ENCODE peak calls at places on chromosomes 5 and 9, in five cellular contexts. One of them, this sample, is unnamed.

GRCh38 chr5:136374003-136374402 is 8.7 kb upstream of the TRPC7 start:
- DNase-seq in IMR-90: peak
- DNase-seq in ovary: no peak
- DNase-seq in Peyer's patch: no peak
- DNase-seq in prostate gland: no peak
- DNase-seq in this sample: no peak

GRCh38 chr9:120477534-120478001 is 102.4 kb downstream of the CDK5RAP2 start:
- DNase-seq in Peyer's patch: peak
- DNase-seq in prostate gland: peak
- DNase-seq in ovary: peak
- DNase-seq in IMR-90: peak
- DNase-seq in this sample: no peak

GRCh38 chr9:70902171-70902570 is 219.2 kb downstream of the TRPM3 start:
- DNase-seq in Peyer's patch: no peak
- DNase-seq in prostate gland: no peak
- DNase-seq in IMR-90: peak
- DNase-seq in ovary: no peak
- DNase-seq in this sample: no peak

GRCh38 chr5:92409131-92409530 is 1026.0 kb upstream of the ARRDC3 start:
- DNase-seq in Peyer's patch: no peak
- DNase-seq in ovary: no peak
- DNase-seq in prostate gland: no peak
- DNase-seq in IMR-90: no peak
- DNase-seq in this sample: no peak

GRCh38 chr9:93329632-93330286 is 121.7 kb upstream of the FAM120A start:
- DNase-seq in IMR-90: no peak
- DNase-seq in ovary: no peak
- DNase-seq in prostate gland: peak
- DNase-seq in Peyer's patch: no peak
- DNase-seq in this sample: no peak

GRCh38 chr5:38601133-38601842 is 44.8 kb upstream of the LIFR start:
- DNase-seq in prostate gland: no peak
- DNase-seq in IMR-90: no peak
- DNase-seq in Peyer's patch: no peak
- DNase-seq in ovary: no peak
- DNase-seq in this sample: no peak

GRCh38 chr9:104968025-104968982 is 40.3 kb upstream of the ABCA1 start:
- DNase-seq in prostate gland: peak
- DNase-seq in IMR-90: peak
- DNase-seq in ovary: peak
- DNase-seq in Peyer's patch: peak
- DNase-seq in this sample: peak

GRCh38 chr5:68378204-68378830 is 162.8 kb downstream of the PIK3R1 start:
- DNase-seq in ovary: no peak
- DNase-seq in IMR-90: no peak
- DNase-seq in Peyer's patch: no peak
- DNase-seq in prostate gland: no peak
- DNase-seq in this sample: no peak

GRCh38 chr5:94021246-94021645 is 279.8 kb upstream of the POU5F2 start:
- DNase-seq in prostate gland: no peak
- DNase-seq in Peyer's patch: no peak
- DNase-seq in IMR-90: peak
- DNase-seq in ovary: no peak
- DNase-seq in this sample: no peak

GRCh38 chr5:71873202-71873601 is 154.1 kb downstream of the CARTPT start:
- DNase-seq in Peyer's patch: no peak
- DNase-seq in ovary: no peak
- DNase-seq in prostate gland: no peak
- DNase-seq in IMR-90: no peak
- DNase-seq in this sample: no peak

GRCh38 chr9:110655723-110656641 is 12.6 kb upstream of the MUSK start:
- DNase-seq in IMR-90: peak
- DNase-seq in ovary: no peak
- DNase-seq in prostate gland: no peak
- DNase-seq in Peyer's patch: no peak
- DNase-seq in this sample: no peak

DNA sequence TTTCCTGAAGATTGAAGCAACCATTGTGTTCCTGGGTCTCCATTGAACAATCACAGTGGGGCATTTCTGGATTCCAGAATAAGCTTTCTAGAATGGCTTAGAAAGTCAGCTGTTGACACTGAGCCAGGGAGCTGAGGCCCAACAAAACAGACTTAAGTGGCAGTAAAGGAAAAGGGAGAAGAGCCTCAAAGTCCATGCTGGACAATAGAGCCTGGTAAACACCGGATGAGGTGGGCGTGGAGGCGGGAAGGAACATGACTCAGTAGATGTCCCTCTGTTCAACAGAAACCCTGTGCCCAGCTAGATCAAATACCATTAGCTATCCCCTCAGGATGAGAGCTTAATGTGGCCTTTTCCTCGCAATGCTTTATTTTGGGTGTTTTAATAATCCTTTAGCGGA is 14.7 kb downstream of the SPARC start:
- DNase-seq in ovary: no peak
- DNase-seq in prostate gland: no peak
- DNase-seq in IMR-90: peak
- DNase-seq in Peyer's patch: no peak
- DNase-seq in this sample: no peak
- TF ChIP-seq POLR2A in ovary: no peak
- TF ChIP-seq POLR2A in prostate gland: no peak
- TF ChIP-seq POLR2A in IMR-90: no peak
- TF ChIP-seq POLR2A in Peyer's patch: no peak
- TF ChIP-seq POLR2A in this sample: no peak

GRCh38 chr9:20280330-20280729 is 342.0 kb downstream of the MLLT3 start:
- DNase-seq in prostate gland: no peak
- DNase-seq in IMR-90: no peak
- DNase-seq in Peyer's patch: no peak
- DNase-seq in ovary: no peak
- DNase-seq in this sample: no peak
- TF ChIP-seq CTCF in prostate gland: no peak
- TF ChIP-seq CTCF in IMR-90: no peak
- TF ChIP-seq CTCF in Peyer's patch: no peak
- TF ChIP-seq CTCF in ovary: no peak
- TF ChIP-seq CTCF in this sample: no peak

DNA sequence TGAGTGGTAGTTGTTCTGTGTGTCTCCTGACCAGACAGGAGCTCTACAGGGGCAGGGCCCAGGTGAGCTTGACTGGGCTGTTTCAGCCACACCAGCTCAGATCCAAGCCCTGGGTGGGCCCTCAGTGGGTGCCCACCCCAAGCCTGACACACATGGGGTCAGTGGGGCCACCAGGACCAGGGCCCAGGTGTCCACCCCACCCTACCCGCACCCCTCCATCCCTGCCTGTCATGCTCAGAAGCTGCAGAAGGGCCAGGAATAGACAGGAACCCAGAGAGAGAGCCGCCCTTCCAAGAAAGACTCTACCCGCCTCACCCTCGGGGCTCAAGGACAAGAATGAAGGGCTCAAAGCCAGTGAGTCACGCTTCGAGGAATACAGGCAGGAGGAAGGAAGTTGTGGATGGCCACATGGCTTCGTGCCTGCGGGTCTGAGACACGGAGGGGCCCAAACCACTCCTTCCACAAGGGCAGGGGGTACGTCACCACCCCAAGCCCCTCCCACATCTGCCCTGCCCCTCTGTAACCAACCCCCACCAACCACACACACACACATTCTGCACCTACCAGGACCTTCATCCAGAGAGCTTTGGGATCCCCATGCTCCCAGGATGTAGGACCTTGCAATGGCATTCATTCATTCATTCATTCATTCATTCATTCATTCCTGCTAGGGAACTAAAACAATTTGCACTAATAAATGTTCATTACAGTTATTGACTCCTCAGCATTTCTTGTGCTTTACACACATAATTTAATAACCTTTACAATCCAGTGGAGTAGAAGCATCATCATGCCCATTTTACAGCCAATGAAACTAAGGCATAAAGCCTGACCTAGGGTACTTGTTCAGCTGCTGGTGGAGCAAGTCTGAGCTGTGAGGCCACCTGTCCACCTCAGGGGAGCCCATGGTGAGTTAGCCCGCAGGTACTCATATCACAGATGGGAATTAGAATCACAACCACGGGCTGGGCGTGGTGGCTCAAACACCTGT is 56.0 kb upstream of the STXBP1 start:
- DNase-seq in ovary: peak
- DNase-seq in prostate gland: peak
- DNase-seq in IMR-90: peak
- DNase-seq in Peyer's patch: peak
- DNase-seq in this sample: no peak
- TF ChIP-seq POLR2A in ovary: no peak
- TF ChIP-seq POLR2A in prostate gland: no peak
- TF ChIP-seq POLR2A in IMR-90: peak
- TF ChIP-seq POLR2A in Peyer's patch: no peak
- TF ChIP-seq POLR2A in this sample: no peak

DNA sequence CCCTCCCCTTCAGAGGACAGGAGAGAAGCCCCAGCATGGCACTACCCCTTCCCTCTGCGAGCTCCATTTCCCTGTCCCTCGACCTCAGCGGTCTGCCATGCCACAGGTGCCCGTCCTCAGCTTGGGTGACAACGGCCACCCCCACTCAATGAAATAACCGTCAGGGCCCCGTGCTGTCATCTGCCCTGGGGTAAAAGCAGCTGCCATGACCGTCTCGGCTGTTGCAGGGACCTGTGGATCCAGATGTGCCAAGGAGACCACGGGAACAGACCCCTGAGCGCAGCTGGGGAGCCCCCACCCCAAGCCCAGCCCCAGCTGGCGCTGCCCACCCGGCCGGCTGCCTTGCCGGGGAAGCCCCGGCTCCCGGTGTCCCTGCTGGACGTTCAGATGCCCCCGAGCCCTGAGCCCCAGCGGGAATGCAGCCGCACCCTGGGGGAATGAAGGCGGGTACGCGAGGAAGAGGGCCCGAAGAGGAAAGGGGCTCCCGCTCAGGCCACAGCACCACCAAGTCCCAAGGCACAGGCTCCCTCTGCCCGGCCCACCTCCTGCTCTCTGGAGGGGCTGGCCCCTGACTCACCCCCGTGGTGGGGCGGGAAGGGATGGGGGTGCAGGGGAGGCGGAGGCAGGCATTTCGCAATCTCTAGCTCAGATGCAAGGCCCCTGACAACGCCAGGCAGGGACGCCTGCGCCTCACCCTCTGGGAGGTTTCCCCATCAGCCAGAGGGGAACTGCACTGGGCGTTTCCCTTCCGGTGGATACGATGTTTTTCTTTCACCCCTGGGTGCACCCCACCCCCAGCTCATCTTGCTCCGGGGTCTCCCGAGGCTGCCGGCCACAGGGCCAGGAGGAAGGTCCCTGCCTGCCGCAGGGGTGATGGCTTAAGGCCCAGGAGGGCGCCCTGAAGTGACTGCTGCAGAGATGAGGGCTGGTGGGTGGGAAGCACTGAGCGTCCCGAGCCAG is 49.2 kb downstream of the NACC2 start:
- DNase-seq in prostate gland: no peak
- DNase-seq in IMR-90: peak
- DNase-seq in ovary: no peak
- DNase-seq in Peyer's patch: peak
- DNase-seq in this sample: no peak
- TF ChIP-seq CTCF in prostate gland: no peak
- TF ChIP-seq CTCF in IMR-90: no peak
- TF ChIP-seq CTCF in ovary: no peak
- TF ChIP-seq CTCF in Peyer's patch: no peak
- TF ChIP-seq CTCF in this sample: no peak

DNA sequence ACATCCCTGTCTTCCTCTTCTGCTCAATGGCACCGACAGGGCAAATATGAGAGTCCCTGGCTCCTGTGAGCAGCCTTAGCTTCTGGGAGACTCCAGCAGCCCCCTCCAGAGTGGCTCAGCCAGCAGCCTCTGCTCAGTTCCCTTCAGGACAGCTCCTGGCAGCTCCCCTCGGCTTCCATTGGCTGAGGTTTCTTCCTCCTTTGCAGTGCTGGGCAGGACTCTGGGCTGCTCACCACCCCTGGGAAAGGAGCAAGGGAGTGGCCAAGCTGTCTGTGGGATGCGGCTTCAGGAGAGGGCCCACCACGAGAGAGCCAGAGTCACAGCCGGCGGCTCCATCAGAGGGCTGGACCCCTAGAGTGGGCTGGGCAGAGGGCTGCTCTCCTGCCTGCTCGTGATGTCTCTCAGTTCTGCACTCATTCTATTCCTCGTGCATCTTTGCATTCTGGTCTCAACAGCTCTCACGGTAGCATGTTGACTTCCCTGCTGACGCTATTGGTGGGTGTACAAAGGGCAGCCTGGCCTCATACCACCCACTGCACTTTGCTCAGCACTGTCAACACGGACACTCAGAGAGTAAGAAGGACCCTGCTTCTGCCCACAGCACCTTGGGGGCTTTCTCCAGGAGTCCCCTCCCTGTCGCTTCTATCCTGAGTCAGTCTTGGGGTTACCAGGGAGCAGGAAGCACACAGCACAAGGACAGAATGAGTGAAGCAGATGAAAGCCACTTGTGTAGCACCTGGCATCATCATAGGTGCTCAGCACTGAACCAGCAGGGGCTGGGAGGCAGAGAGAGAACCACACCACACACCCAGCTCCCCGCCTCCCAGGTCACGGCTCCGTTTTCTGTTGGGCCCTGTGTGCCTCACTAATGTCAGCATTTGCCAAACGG is 80.9 kb upstream of the ALDH1B1 start:
- DNase-seq in ovary: no peak
- DNase-seq in prostate gland: no peak
- DNase-seq in IMR-90: no peak
- DNase-seq in Peyer's patch: no peak
- DNase-seq in this sample: no peak
- TF ChIP-seq POLR2A in ovary: no peak
- TF ChIP-seq POLR2A in prostate gland: no peak
- TF ChIP-seq POLR2A in IMR-90: no peak
- TF ChIP-seq POLR2A in Peyer's patch: no peak
- TF ChIP-seq POLR2A in this sample: no peak

GRCh38 chr9:98383758-98384157 is 128.3 kb upstream of the TBC1D2 start:
- DNase-seq in Peyer's patch: no peak
- DNase-seq in IMR-90: peak
- DNase-seq in prostate gland: no peak
- DNase-seq in ovary: no peak
- DNase-seq in this sample: no peak
- TF ChIP-seq CTCF in Peyer's patch: no peak
- TF ChIP-seq CTCF in IMR-90: peak
- TF ChIP-seq CTCF in prostate gland: no peak
- TF ChIP-seq CTCF in ovary: no peak
- TF ChIP-seq CTCF in this sample: no peak

GRCh38 chr9:6793203-6793602 is 35.4 kb downstream of the KDM4C start:
- DNase-seq in ovary: no peak
- DNase-seq in prostate gland: no peak
- DNase-seq in IMR-90: no peak
- DNase-seq in Peyer's patch: no peak
- DNase-seq in this sample: no peak
- TF ChIP-seq POLR2A in ovary: no peak
- TF ChIP-seq POLR2A in prostate gland: no peak
- TF ChIP-seq POLR2A in IMR-90: no peak
- TF ChIP-seq POLR2A in Peyer's patch: no peak
- TF ChIP-seq POLR2A in this sample: no peak

This sample was measured in esophagus squamous epithelium.